ENCODE peak calls at places on chromosomes 3 and 15, in five cellular contexts. S is right lobe of liver; C is H9; T is fibroblast of lung; X is CD8-positive, alpha-beta T cell. E is an unnamed sample.
A peak's percentile ranks its signal among the peaks of the same experiment; 100 is the strongest.

GRCh38 chr3:103295974-103296570 is 861.3 kb downstream of the ZPLD1 start:
- DNase-seq in C (no peak), S (no peak), T (peak; percentile 48), X (no peak), E (no peak)

GRCh38 chr15:62475595-62475994 is 310.5 kb upstream of the C2CD4B start:
- DNase-seq in T (no peak), X (no peak), C (no peak), S (no peak), E (no peak)

GRCh38 chr3:46386206-46386605 is 15.5 kb downstream of the CCR5 start:
- DNase-seq in C (no peak), X (no peak), S (no peak), T (no peak), E (no peak)

GRCh38 chr3:169285057-169285990 is 378.2 kb downstream of the MECOM start:
- DNase-seq in S (no peak), T (peak; percentile 14), X (no peak), C (no peak), E (no peak)

GRCh38 chr3:29346828-29347227 is 66.0 kb downstream of the RBMS3 start:
- DNase-seq in T (peak; percentile 39), C (no peak), S (no peak), X (no peak), E (no peak)

GRCh38 chr15:70486451-70487379 is 276.6 kb downstream of the UACA start:
- DNase-seq in T (peak; percentile 99), X (no peak), C (no peak), S (peak; percentile 61), E (no peak)

GRCh38 chr3:194194757-194195086 is 58.8 kb downstream of the HES1 start:
- DNase-seq in C (no peak), S (no peak), T (no peak), X (no peak), E (no peak)

GRCh38 chr15:51874751-51875644 is 45.5 kb downstream of the TMOD3 start:
- DNase-seq in C (no peak), S (no peak), X (no peak), T (peak; percentile 96), E (no peak)

GRCh38 chr3:189680723-189681122 is 49.5 kb downstream of the TP63 start:
- DNase-seq in T (no peak), C (no peak), X (no peak), S (no peak), E (no peak)

GRCh38 chr3:189674249-189674913 is 43.2 kb downstream of the TP63 start:
- DNase-seq in C (no peak), T (no peak), X (no peak), S (no peak), E (no peak)

GRCh38 chr3:189673535-189673934 is 42.3 kb downstream of the TP63 start:
- DNase-seq in X (no peak), C (no peak), S (no peak), T (no peak), E (no peak)

GRCh38 chr3:189677667-189678066 is 46.5 kb downstream of the TP63 start:
- DNase-seq in X (no peak), C (no peak), S (no peak), T (no peak), E (no peak)
- H3K4me1 ChIP-seq in X (no peaks in the 10 kb centered on the region), C (no peaks in the 10 kb centered on the region), S (no peaks in the 10 kb centered on the region), T (no peaks in the 10 kb centered on the region), E (peaks cover 2% of the 10 kb centered on the region)

GRCh38 chr15:22795206-22796063 is 9.0 kb downstream of the NIPA1 start:
- DNase-seq in S (no peak), X (no peak), C (no peak), T (no peak), E (no peak)
- H3K4me1 ChIP-seq in S (no peaks in the 10 kb centered on the region), X (no peaks in the 10 kb centered on the region), C (no peaks in the 10 kb centered on the region), T (no peaks in the 10 kb centered on the region), E (peaks cover 1% of the 10 kb centered on the region)

GRCh38 chr15:60464836-60465630 is 13.9 kb downstream of the ICE2 start:
- DNase-seq in X (no peak), T (no peak), C (no peak), S (no peak), E (no peak)

GRCh38 chr15:60473135-60473534 is 5.8 kb downstream of the ICE2 start:
- DNase-seq in C (no peak), T (no peak), S (no peak), X (no peak), E (no peak)

GRCh38 chr15:60471314-60471713 is 7.6 kb downstream of the ICE2 start:
- DNase-seq in S (no peak), C (no peak), T (no peak), X (no peak), E (no peak)

GRCh38 chr15:60469893-60470641 is 8.9 kb downstream of the ICE2 start:
- DNase-seq in T (no peak), S (no peak), C (no peak), X (no peak), E (no peak)
- H3K4me1 ChIP-seq in T (no peaks in the 10 kb centered on the region), S (no peaks in the 10 kb centered on the region), C (no peaks in the 10 kb centered on the region), X (no peaks in the 10 kb centered on the region), E (no peaks in the 10 kb centered on the region)

DNA sequence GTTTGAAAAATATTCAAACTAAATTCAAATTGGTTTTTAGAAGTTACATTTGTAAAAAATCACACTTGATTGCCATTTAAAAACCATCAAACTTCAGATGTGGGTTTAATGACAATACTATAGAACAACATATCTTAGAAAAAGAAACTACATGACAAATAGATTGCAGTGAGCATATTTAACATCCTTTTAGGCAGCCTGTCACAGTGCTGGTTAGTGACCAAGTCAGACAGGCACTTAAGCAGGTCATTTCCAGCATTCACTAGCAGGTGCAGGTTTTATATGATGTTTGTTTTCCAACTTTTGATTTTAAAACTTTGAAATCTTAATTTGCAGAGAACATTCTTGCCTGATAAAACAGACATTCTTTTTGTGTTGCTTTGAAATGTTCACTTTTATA is 115.7 kb downstream of the MBNL1 start:
- DNase-seq in X (no peak), C (no peak), T (no peak), S (no peak), E (no peak)
- H3K4me1 ChIP-seq in X (peaks cover 77% of the 10 kb centered on the region), C (no peaks in the 10 kb centered on the region), T (peaks cover 11% of the 10 kb centered on the region), S (peaks cover 6% of the 10 kb centered on the region), E (no peaks in the 10 kb centered on the region)

DNA sequence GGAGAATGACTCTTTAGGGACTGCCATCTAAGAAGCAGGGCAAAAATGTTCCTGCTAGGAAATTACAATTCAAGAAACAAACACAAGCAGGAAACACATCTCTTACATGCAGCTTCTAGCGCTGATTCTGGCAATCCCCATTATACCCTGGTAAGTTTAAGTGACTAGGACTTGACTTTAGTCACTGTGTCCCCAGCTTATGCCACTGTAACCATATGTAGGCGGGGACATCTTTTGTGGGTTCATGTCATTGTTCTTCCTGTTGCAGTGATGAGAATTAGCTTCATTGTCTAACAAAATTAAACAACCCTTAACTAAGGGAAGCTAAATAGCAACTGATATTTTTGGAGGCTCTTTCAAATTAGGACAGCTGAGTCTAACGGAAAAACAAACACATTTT is 17.9 kb upstream of the FAM81A start:
- DNase-seq in C (no peak), T (no peak), X (no peak), S (no peak), E (no peak)
- H3K4me1 ChIP-seq in C (peaks cover 7% of the 10 kb centered on the region), T (no peaks in the 10 kb centered on the region), X (peaks cover 8% of the 10 kb centered on the region), S (no peaks in the 10 kb centered on the region), E (no peaks in the 10 kb centered on the region)

GRCh38 chr3:158221426-158221825 is 111.5 kb downstream of the RSRC1 start:
- DNase-seq in C (no peak), X (no peak), S (no peak), T (peak; percentile 28), E (no peak)

GRCh38 chr3:158226429-158226828 is 116.5 kb downstream of the RSRC1 start:
- DNase-seq in C (no peak), X (no peak), T (no peak), S (no peak), E (no peak)

GRCh38 chr3:158217992-158218391 is 108.1 kb downstream of the RSRC1 start:
- DNase-seq in T (no peak), C (no peak), S (no peak), X (no peak), E (no peak)

DNA sequence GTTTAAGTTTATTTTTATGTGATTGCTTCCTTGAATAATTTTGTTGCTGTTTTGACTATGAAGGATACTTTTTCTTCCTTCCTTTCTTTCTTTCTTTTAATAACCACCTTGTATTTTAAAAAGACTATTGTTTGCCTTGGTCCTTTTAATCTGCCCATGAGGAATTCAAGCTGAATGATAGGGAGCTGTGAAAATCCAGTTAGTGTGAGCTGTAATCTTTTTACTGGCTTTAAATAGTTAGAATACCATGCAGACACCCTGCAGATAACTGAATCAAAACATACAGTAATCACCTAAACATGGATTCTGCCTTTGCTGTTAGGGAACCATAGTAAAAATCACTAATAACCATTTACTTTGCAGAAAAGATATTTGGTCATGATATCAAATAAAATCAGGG is 110.7 kb downstream of the RSRC1 start:
- DNase-seq in C (no peak), S (no peak), T (no peak), X (no peak), E (no peak)
- H3K4me1 ChIP-seq in C (no peaks in the 10 kb centered on the region), S (no peaks in the 10 kb centered on the region), T (no peaks in the 10 kb centered on the region), X (no peaks in the 10 kb centered on the region), E (no peaks in the 10 kb centered on the region)

DNA sequence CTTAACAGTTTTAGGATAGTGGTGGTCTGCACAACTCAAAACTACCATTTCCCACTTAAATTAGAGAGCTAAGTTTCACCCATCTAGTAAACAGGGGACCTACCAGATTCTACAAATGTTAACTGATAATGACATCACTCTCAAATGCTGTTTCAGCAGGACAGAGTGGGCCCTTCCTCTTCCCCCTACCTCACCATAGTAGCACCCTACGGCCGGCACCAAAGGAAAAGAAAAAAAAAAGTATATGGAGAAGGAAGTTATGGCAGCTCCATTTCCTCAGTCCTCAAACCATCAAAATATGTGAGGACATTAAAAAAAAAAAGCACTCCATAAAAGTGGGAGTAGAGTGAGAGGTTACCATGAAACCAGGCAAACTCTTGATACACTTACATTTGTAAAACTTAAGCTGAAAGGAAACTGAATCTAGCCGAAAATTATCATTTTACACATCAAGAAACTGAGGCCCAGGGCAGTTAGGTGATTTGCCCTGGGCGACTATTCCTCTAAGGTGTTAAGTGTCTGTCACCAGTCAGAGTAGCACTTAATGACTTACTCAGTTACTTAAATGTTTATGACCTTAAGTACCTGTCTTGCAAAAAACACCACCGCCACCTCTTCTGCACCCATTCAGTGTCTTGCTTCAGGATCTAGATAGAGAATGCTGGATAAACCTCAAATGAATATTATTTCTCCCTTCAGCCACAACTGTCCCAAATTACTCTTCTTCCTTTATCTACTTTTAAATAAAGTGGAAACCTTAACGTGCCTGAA is 2.7 kb downstream of the MSL2 start:
- DNase-seq in C (no peak), X (no peak), T (peak; percentile 22), S (no peak), E (no peak)
- H3K4me1 ChIP-seq in C (peaks cover 2% of the 10 kb centered on the region), X (peaks cover 46% of the 10 kb centered on the region), T (peaks cover 5% of the 10 kb centered on the region), S (no peaks in the 10 kb centered on the region), E (no peaks in the 10 kb centered on the region)

GRCh38 chr15:31360843-31361763 is 34.5 kb downstream of the KLF13 start:
- DNase-seq in C (no peak), X (peak; percentile 62), T (no peak), S (peak; percentile 67), E (no peak)
- H3K4me1 ChIP-seq in C (peaks cover 18% of the 10 kb centered on the region), X (peaks cover 97% of the 10 kb centered on the region), T (no peaks in the 10 kb centered on the region), S (peaks cover 16% of the 10 kb centered on the region), E (peaks cover 22% of the 10 kb centered on the region)